ENCODE peak calls at places on chromosomes 2 and 18, in eight cellular contexts. Z, K, L, B, I, U, H and V are unnamed samples.

GRCh38 chr2:18536100-18536499 is 24.4 kb downstream of the RDH14 start:
- DNase-seq in Z (peak), K (no peak), L (no peak), B (no peak), I (no peak), U (no peak), H (peak), V (no peak)

GRCh38 chr2:111061192-111061591 is 59.5 kb upstream of the BCL2L11 start:
- DNase-seq in Z (no peak), K (no peak), L (no peak), B (no peak), I (no peak), U (no peak), H (no peak), V (no peak)

GRCh38 chr2:201233192-201234166 is 26.9 kb upstream of the CASP8 start:
- DNase-seq in Z (peak), K (peak), L (peak), B (peak), I (no peak), U (peak), H (no peak), V (peak)

GRCh38 chr18:27184115-27185024 is 738 bp downstream of the CHST9 start:
- DNase-seq in Z (no peak), K (no peak), L (no peak), B (no peak), I (peak), U (no peak), H (no peak), V (no peak)

GRCh38 chr2:50401772-50402653 is 629.9 kb downstream of the NRXN1 start:
- DNase-seq in Z (peak), K (no peak), L (no peak), B (peak), I (peak), U (no peak), H (peak), V (no peak)

GRCh38 chr2:72159611-72160010 is 11.9 kb upstream of the CYP26B1 start:
- DNase-seq in Z (no peak), K (no peak), L (no peak), B (no peak), I (no peak), U (no peak), H (no peak), V (no peak)

GRCh38 chr2:97743913-97744312 is 30.5 kb downstream of the ZAP70 start:
- DNase-seq in Z (no peak), K (no peak), L (no peak), B (no peak), I (no peak), U (no peak), H (no peak), V (no peak)

GRCh38 chr2:105102963-105103421 is 65.1 kb downstream of the MRPS9 start:
- DNase-seq in Z (peak), K (no peak), L (no peak), B (no peak), I (peak), U (no peak), H (peak), V (no peak)

GRCh38 chr2:31297751-31298150 is 63.8 kb downstream of the EHD3 start:
- DNase-seq in Z (peak), K (no peak), L (no peak), B (no peak), I (no peak), U (no peak), H (peak), V (no peak)

GRCh38 chr2:11761259-11761658 is 14.8 kb downstream of the LPIN1 start:
- DNase-seq in Z (no peak), K (no peak), L (no peak), B (no peak), I (no peak), U (no peak), H (no peak), V (no peak)

GRCh38 chr2:230685165-230685560 is 27.5 kb upstream of the CAB39 start:
- DNase-seq in Z (no peak), K (no peak), L (no peak), B (no peak), I (peak), U (no peak), H (no peak), V (no peak)

GRCh38 chr2:61253136-61253535 is 91.1 kb downstream of the C2orf74 start:
- DNase-seq in Z (peak), K (no peak), L (no peak), B (no peak), I (no peak), U (no peak), H (peak), V (no peak)

GRCh38 chr2:196390243-196391148 is 219.1 kb upstream of the STK17B start:
- DNase-seq in Z (peak), K (no peak), L (no peak), B (no peak), I (no peak), U (no peak), H (no peak), V (no peak)

GRCh38 chr18:73944715-73945114 is 202.9 kb downstream of the FBXO15 start:
- DNase-seq in Z (no peak), K (no peak), L (no peak), B (no peak), I (no peak), U (no peak), H (no peak), V (no peak)

GRCh38 chr18:54961016-54961423 is 1.8 kb upstream of the CCDC68 start:
- DNase-seq in Z (no peak), K (no peak), L (no peak), B (no peak), I (no peak), U (no peak), H (peak), V (no peak)

GRCh38 chr18:13292736-13293135 is 74.2 kb downstream of the LDLRAD4 start:
- DNase-seq in Z (no peak), K (no peak), L (no peak), B (no peak), I (no peak), U (no peak), H (no peak), V (no peak)

GRCh38 chr2:189214484-189214883 is 34.9 kb upstream of the COL5A2 start:
- DNase-seq in Z (no peak), K (no peak), L (no peak), B (no peak), I (no peak), U (no peak), H (no peak), V (no peak)

GRCh38 chr2:88845772-88846661 is 154.5 kb downstream of the RPIA start:
- DNase-seq in Z (no peak), K (no peak), L (no peak), B (no peak), I (no peak), U (no peak), H (no peak), V (no peak)

GRCh38 chr2:33570681-33571080 is 28.4 kb downstream of the FAM98A start:
- DNase-seq in Z (no peak), K (no peak), L (no peak), B (no peak), I (no peak), U (no peak), H (no peak), V (no peak)

GRCh38 chr2:238299803-238300202 is 11.4 kb upstream of the PER2 start:
- DNase-seq in Z (no peak), K (no peak), L (peak), B (peak), I (no peak), U (no peak), H (no peak), V (no peak)

GRCh38 chr2:231200805-231201474 is 2.5 kb downstream of the ARMC9 start:
- DNase-seq in Z (peak), K (no peak), L (no peak), B (peak), I (no peak), U (no peak), H (peak), V (no peak)

GRCh38 chr2:162013514-162014205 is 60.4 kb downstream of the DPP4 start:
- DNase-seq in Z (no peak), K (no peak), L (no peak), B (no peak), I (no peak), U (no peak), H (no peak), V (peak)

GRCh38 chr2:154452906-154453493 is 245.5 kb upstream of the KCNJ3 start:
- DNase-seq in Z (peak), K (no peak), L (no peak), B (no peak), I (no peak), U (no peak), H (no peak), V (no peak)

GRCh38 chr2:127153691-127154158 is 46.8 kb upstream of the BIN1 start:
- DNase-seq in Z (peak), K (no peak), L (peak), B (peak), I (no peak), U (no peak), H (peak), V (no peak)

GRCh38 chr2:13522917-13523821 is 806.4 kb downstream of the TRIB2 start:
- DNase-seq in Z (no peak), K (no peak), L (no peak), B (no peak), I (no peak), U (no peak), H (no peak), V (no peak)

GRCh38 chr18:50374170-50374752 is 585 bp upstream of the SKA1 start:
- DNase-seq in Z (no peak), K (no peak), L (no peak), B (no peak), I (no peak), U (no peak), H (no peak), V (no peak)

GRCh38 chr2:164458801-164459200 is 162.5 kb downstream of the GRB14 start:
- DNase-seq in Z (no peak), K (no peak), L (no peak), B (no peak), I (peak), U (no peak), H (no peak), V (no peak)

GRCh38 chr2:207072579-207072978 is 93.2 kb downstream of the KLF7 start:
- DNase-seq in Z (no peak), K (no peak), L (no peak), B (no peak), I (no peak), U (no peak), H (no peak), V (no peak)

GRCh38 chr2:191255756-191256312 is 10.6 kb downstream of the MYO1B start:
- DNase-seq in Z (peak), K (no peak), L (no peak), B (no peak), I (no peak), U (no peak), H (peak), V (no peak)

GRCh38 chr2:85132834-85133637 is at the start of gene TCF7L1:
- DNase-seq in Z (peak), K (peak), L (peak), B (peak), I (peak), U (peak), H (peak), V (no peak)
- H3K4me3 ChIP-seq in Z (peak), K (peak), L (peak), B (peak), I (peak), U (peak), H (peak), V (peak)

DNA sequence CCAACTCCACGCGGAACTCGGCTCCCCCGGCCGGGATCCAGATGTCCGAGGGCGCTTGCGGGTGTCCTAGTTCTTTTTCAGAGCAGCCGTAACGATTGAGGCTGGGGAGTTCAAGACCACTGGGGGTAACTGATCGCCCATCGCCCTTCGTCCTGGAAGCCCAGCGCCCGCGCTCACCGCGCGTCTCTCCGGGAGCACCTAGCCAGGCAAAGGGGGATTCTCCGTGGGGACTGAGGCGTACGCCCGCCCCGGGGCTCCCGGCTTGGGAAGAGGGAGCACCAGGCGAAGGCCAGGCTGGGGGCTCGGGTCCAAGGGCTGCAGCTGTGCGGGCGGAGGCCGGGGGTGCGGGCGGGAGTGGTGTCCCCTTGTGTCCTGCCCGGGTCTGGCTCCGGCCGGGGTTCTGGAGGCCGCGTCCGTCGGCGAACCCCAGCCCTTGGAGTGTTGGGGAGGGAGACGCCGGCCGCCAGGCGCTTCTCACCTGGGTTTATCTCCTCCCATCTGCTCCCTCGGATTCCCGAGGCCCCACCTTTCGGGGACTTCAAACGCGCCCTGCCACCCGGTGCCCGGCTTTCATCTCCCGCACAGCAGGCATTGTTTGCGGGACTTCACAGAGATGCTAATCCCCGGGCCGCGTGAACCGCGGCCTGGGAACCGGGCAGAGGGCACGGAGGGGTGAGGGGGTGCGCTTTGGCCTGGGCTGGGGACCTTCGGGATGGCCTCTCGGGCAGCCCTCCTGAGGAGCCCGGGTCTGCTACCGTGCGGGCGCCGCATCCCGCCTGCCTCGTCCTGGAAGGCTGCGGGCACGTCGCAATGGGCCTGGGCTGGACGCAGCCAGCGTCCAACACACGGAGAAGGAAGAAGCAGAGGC is 4.9 kb upstream of the GBX2 start:
- DNase-seq in Z (no peak), K (no peak), L (no peak), B (no peak), I (no peak), U (no peak), H (no peak), V (no peak)
- H3K4me3 ChIP-seq in Z (no peak), K (no peak), L (no peak), B (no peak), I (no peak), U (no peak), H (no peak), V (no peak)

GRCh38 chr2:128388414-128389032 is 69.9 kb upstream of the HS6ST1 start:
- DNase-seq in Z (peak), K (peak), L (peak), B (no peak), I (no peak), U (peak), H (peak), V (no peak)
- H3K4me3 ChIP-seq in Z (no peak), K (no peak), L (no peak), B (no peak), I (no peak), U (no peak), H (no peak), V (no peak)

GRCh38 chr18:47345291-47345690 is 93.8 kb upstream of the SKOR2 start:
- DNase-seq in Z (no peak), K (no peak), L (no peak), B (no peak), I (no peak), U (no peak), H (no peak), V (no peak)
- H3K4me3 ChIP-seq in Z (no peak), K (no peak), L (no peak), B (no peak), I (no peak), U (no peak), H (no peak), V (no peak)